ENCODE peak calls at places on chromosomes 7 and 10, in four cellular contexts. O is BE2C, E is IMR-90, Y is cardiac muscle cell. P is an unnamed sample. For H3K4me1 and H3K9me3, the result is how much of the 10 kb centered on the place peaks cover.

GRCh38 chr7:2639994-2640830 is 8.4 kb downstream of the TTYH3 start:
- DNase-seq in O (no peak), E (no peak), Y (no peak), P (no peak)

GRCh38 chr10:119337796-119338432 is 130.5 kb downstream of the GRK5 start:
- DNase-seq in O (no peak), E (peak), Y (no peak), P (no peak)

GRCh38 chr7:7178906-7179305 is 3.4 kb upstream of the C1GALT1 start:
- DNase-seq in O (no peak), E (no peak), Y (no peak), P (no peak)

GRCh38 chr10:14421941-14422340 is 91.2 kb upstream of the FRMD4A start:
- DNase-seq in O (no peak), E (no peak), Y (no peak), P (no peak)

GRCh38 chr7:77368974-77369373 is 47.2 kb downstream of the GSAP start:
- DNase-seq in O (no peak), E (peak), Y (peak), P (no peak)

GRCh38 chr10:86364551-86365345 is 1.8 kb downstream of the GRID1 start:
- DNase-seq in O (peak), E (no peak), Y (peak), P (no peak)

GRCh38 chr10:93259126-93259525 is 185.4 kb downstream of the CYP26A1 start:
- DNase-seq in O (no peak), E (no peak), Y (no peak), P (no peak)

GRCh38 chr7:150405584-150406310 is 26.6 kb downstream of the ZNF775 start:
- DNase-seq in O (no peak), E (peak), Y (peak), P (no peak)

GRCh38 chr7:3063016-3063753 is 19.5 kb upstream of the CARD11 start:
- DNase-seq in O (no peak), E (no peak), Y (no peak), P (no peak)

GRCh38 chr7:43108255-43109011 is 4.0 kb upstream of the HECW1 start:
- DNase-seq in O (peak), E (peak), Y (peak), P (peak)

GRCh38 chr7:2921748-2922147 is 77.6 kb upstream of the GNA12 start:
- DNase-seq in O (no peak), E (no peak), Y (peak), P (no peak)

GRCh38 chr10:14653271-14654161 is 121.2 kb downstream of the FAM107B start:
- DNase-seq in O (peak), E (peak), Y (no peak), P (no peak)

GRCh38 chr7:75966209-75966961 is 28.0 kb downstream of the TMEM120A start:
- DNase-seq in O (peak), E (no peak), Y (no peak), P (no peak)

GRCh38 chr10:28243923-28244322 is 58.9 kb downstream of the MPP7 start:
- DNase-seq in O (no peak), E (no peak), Y (no peak), P (no peak)

GRCh38 chr7:98420966-98421612 is 20.2 kb upstream of the BAIAP2L1 start:
- DNase-seq in O (peak), E (no peak), Y (peak), P (peak)

GRCh38 chr10:84762754-84763394 is 434.5 kb downstream of the CCSER2 start:
- DNase-seq in O (no peak), E (no peak), Y (no peak), P (no peak)

GRCh38 chr7:494261-494687 is 25.4 kb downstream of the PDGFA start:
- DNase-seq in O (no peak), E (no peak), Y (no peak), P (no peak)

GRCh38 chr10:114508376-114508775 is 104.1 kb upstream of the AFAP1L2 start:
- DNase-seq in O (no peak), E (no peak), Y (no peak), P (no peak)

GRCh38 chr7:143454091-143454729 is 11.0 kb downstream of the TAS2R60 start:
- DNase-seq in O (no peak), E (no peak), Y (no peak), P (no peak)

GRCh38 chr7:40761757-40762342 is 627.0 kb downstream of the SUGCT start:
- DNase-seq in O (no peak), E (peak), Y (no peak), P (no peak)

GRCh38 chr10:124744688-124745055 is 494 bp upstream of the FAM53B start:
- DNase-seq in O (no peak), E (peak), Y (no peak), P (no peak)

GRCh38 chr7:75740846-75741497 is 2.2 kb upstream of the HIP1 start:
- DNase-seq in O (no peak), E (no peak), Y (no peak), P (no peak)

GRCh38 chr7:6250364-6250833 is 22.0 kb downstream of the CYTH3 start:
- DNase-seq in O (no peak), E (no peak), Y (no peak), P (no peak)

GRCh38 chr10:104028146-104028545 is 57.5 kb downstream of the COL17A1 start:
- DNase-seq in O (no peak), E (peak), Y (peak), P (peak)

GRCh38 chr7:156061689-156062255 is 249.5 kb upstream of the SHH start:
- DNase-seq in O (no peak), E (no peak), Y (no peak), P (no peak)

GRCh38 chr10:69377936-69378335 is 38.8 kb downstream of the TACR2 start:
- DNase-seq in O (no peak), E (no peak), Y (no peak), P (no peak)

GRCh38 chr7:71442492-71443196 is 310.7 kb downstream of the GALNT17 start:
- DNase-seq in O (no peak), E (no peak), Y (no peak), P (no peak)

GRCh38 chr10:35409094-35409582 is 72.8 kb downstream of the CCNY start:
- DNase-seq in O (peak), E (peak), Y (no peak), P (no peak)

GRCh38 chr10:70122742-70123141 is 9.9 kb downstream of the AIFM2 start:
- DNase-seq in O (no peak), E (peak), Y (no peak), P (no peak)

GRCh38 chr10:126090911-126091728 is 194.8 kb downstream of the FANK1 start:
- DNase-seq in O (no peak), E (peak), Y (no peak), P (no peak)

GRCh38 chr10:59779656-59780521 is 26.6 kb upstream of the MRLN start:
- DNase-seq in O (no peak), E (no peak), Y (no peak), P (no peak)

GRCh38 chr10:19412531-19412930 is 363.9 kb downstream of the MALRD1 start:
- DNase-seq in O (peak), E (peak), Y (peak), P (no peak)

GRCh38 chr10:108783897-108784296 is 1139.4 kb downstream of the XPNPEP1 start:
- DNase-seq in O (peak), E (peak), Y (no peak), P (peak)

GRCh38 chr10:10951675-10952074 is 66.0 kb upstream of the CELF2 start:
- DNase-seq in O (no peak), E (no peak), Y (no peak), P (no peak)

GRCh38 chr10:74825371-74826141 is 844 bp upstream of the KAT6B start:
- DNase-seq in O (peak), E (no peak), Y (peak), P (peak)

GRCh38 chr7:34315032-34315431 is 343.0 kb upstream of the NPSR1 start:
- DNase-seq in O (no peak), E (peak), Y (no peak), P (no peak)

GRCh38 chr10:79070091-79070610 is 1.4 kb downstream of the ZMIZ1 start:
- DNase-seq in O (no peak), E (no peak), Y (peak), P (no peak)
- H3K4me1 ChIP-seq in O (under half), E (under half), Y (under half), P (under half)

DNA sequence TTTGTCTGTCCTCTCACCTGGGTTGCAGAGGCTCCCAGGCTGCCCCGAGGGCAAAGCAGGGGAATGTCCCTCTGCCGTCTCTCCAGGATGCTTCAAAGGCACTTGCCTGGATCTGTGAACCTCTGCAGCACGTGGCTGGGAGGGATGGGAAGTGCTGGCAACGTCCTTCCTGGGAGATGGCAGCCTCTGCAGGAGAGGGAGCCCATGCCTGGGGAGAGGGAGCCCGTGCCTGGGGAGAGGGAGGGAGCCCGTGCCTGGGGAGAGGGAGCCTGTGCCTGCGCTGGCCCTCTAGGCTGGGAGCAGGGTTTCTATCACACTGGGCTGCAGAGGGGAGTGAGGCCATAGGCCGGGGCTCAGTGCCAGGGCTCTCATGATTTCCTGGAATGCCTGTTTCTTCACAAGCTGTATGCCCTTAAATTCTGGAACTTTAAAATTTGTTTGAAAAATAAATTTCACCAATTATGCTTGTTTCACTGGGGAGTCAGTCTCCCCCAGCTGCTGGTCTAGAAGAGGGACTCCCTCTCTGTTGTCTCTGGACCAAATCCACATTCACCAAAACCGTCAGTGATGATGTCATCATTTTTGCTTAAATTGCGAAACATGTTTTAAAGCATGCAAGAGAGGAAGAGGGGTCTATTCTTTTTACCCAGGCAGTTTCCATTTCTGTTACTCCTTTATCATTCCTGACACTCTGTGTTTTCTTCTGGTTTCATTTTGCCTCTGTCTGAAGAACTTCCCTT is 135.7 kb downstream of the DNAJB6 start:
- DNase-seq in O (no peak), E (no peak), Y (no peak), P (no peak)
- H3K9me3 ChIP-seq in O (under half), E (under half), Y (under half), P (under half)

DNA sequence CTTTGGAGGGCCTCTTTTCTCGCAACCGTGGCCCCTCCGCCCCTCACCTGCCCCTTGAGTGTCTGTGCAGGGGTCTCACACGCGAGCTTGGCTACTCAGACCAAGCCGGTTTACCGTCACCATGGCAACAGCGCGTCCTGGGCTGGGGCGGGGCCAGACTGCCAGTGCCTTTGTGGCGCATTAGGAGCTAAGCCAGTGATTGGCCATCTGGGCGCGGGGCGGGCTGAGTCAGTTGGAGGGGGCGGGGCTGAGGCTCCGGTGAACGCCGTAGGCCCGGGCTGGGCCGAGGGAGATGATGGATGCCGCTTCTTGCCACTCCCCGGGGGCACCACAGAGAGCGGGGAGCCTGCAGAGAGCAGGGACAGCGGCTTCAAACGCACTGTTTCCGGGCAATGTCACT is 48.7 kb upstream of the FXYD4 start:
- DNase-seq in O (peak), E (peak), Y (peak), P (peak)
- H3K4me3 ChIP-seq in O (peak), E (peak), Y (peak), P (peak)

GRCh38 chr10:61753453-61753852 is 90.7 kb downstream of the CABCOCO1 start:
- DNase-seq in O (no peak), E (no peak), Y (no peak), P (no peak)

GRCh38 chr10:61752111-61753011 is 89.6 kb downstream of the CABCOCO1 start:
- DNase-seq in O (no peak), E (peak), Y (no peak), P (no peak)

GRCh38 chr10:61751599-61751998 is 88.9 kb downstream of the CABCOCO1 start:
- DNase-seq in O (no peak), E (peak), Y (no peak), P (no peak)

GRCh38 chr10:61749271-61749670 is 86.5 kb downstream of the CABCOCO1 start:
- DNase-seq in O (no peak), E (no peak), Y (no peak), P (no peak)

DNA sequence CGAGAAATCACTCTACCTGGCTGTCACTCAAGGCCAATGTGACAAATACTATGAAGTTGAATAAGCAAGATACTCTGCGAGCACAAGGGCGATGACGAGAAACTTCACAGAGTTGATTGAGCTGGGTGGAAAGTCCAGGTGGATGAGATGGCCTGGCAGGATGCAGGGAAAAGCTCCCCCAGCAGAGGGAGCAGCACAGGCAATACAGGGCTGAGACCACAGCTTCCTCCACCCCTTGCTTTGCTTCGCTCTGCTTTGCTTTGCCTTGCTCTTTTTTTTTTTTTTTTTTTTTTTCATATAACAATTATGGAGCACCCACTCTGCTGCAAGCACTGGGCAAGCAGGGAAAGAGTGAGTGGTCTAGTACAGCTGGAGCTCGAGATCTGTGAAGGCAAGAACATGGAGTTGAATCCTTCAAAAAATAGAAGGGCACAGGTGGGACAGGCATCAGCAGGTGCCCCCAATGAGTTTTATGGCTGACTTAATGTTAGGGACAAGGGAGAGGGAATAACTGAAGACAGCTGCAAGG is 88.3 kb downstream of the CABCOCO1 start:
- DNase-seq in O (peak), E (peak), Y (peak), P (peak)
- H3K4me1 ChIP-seq in O (under half), E (under half), Y (under half), P (under half)

GRCh38 chr10:130727766-130728490 is 583.6 kb downstream of the TCERG1L start:
- DNase-seq in O (no peak), E (no peak), Y (no peak), P (no peak)
- H3K9me3 ChIP-seq in O (under half), E (under half), Y (under half), P (under half)

GRCh38 chr7:47610506-47611044 is 28.7 kb upstream of the TNS3 start:
- DNase-seq in O (no peak), E (peak), Y (no peak), P (no peak)
- H3K4me3 ChIP-seq in O (no peak), E (no peak), Y (no peak), P (no peak)